ENCODE peak calls at places on chromosomes 3 and 15, in ten cellular contexts. P is GM23338; F is fibroblast of lung; A is body of pancreas; N is CD8-positive, alpha-beta T cell; J is mesendoderm; R is psoas muscle; Q is heart left ventricle; S is CD8-positive, alpha-beta memory T cell; T is heart right ventricle. D is an unnamed sample.
A peak's percentile ranks its signal among the peaks of the same experiment; 100 is the strongest.

GRCh38 chr3:10330319-10330718 is 9.4 kb upstream of the SEC13 start:
- DNase-seq in P (no peak), F (no peak), A (no peak), N (no peak), J (no peak), R (no peak), Q (no peak), S (no peak), T (no peak), D (no peak)

GRCh38 chr3:157089455-157090221 is 70.3 kb downstream of the CCNL1 start:
- DNase-seq in P (peak; percentile 19), F (no peak), A (peak; percentile 52), N (no peak), J (peak; percentile 27), R (no peak), Q (peak; percentile 63), S (peak; percentile 7), T (peak; percentile 68), D (no peak)

GRCh38 chr3:14152963-14153355 is 25.4 kb downstream of the XPC start:
- DNase-seq in P (no peak), F (no peak), A (no peak), N (no peak), J (no peak), R (no peak), Q (no peak), S (no peak), T (no peak), D (no peak)

GRCh38 chr3:161413127-161413854 is 42.0 kb upstream of the SPTSSB start:
- DNase-seq in P (no peak), F (peak; percentile 60), A (peak; percentile 78), N (no peak), J (peak; percentile 11), R (peak; percentile 29), Q (peak; percentile 66), S (no peak), T (peak; percentile 75), D (peak; percentile 56)

GRCh38 chr15:100095896-100096600 is 245.7 kb downstream of the ADAMTS17 start:
- DNase-seq in P (no peak), F (no peak), A (no peak), N (no peak), J (no peak), R (no peak), Q (no peak), S (no peak), T (no peak), D (no peak)

GRCh38 chr3:111200027-111200426 is 128.4 kb downstream of the NECTIN3 start:
- DNase-seq in P (peak; percentile 20), F (no peak), A (no peak), N (no peak), J (peak; percentile 8), R (no peak), Q (no peak), S (no peak), T (no peak), D (no peak)

GRCh38 chr15:88419830-88420229 is 47.4 kb downstream of the MRPL46 start:
- DNase-seq in P (no peak), F (no peak), A (no peak), N (no peak), J (no peak), R (no peak), Q (no peak), S (no peak), T (no peak), D (no peak)

GRCh38 chr15:57235865-57236264 is 140.4 kb upstream of the CGNL1 start:
- DNase-seq in P (peak; percentile 67), F (peak; percentile 88), A (no peak), N (no peak), J (peak; percentile 61), R (no peak), Q (no peak), S (no peak), T (no peak), D (no peak)

GRCh38 chr15:83398591-83398990 is 48.5 kb upstream of the SH3GL3 start:
- DNase-seq in P (no peak), F (peak; percentile 5), A (no peak), N (no peak), J (no peak), R (no peak), Q (no peak), S (no peak), T (no peak), D (no peak)

GRCh38 chr15:57559875-57560274 is 31.8 kb upstream of the MYZAP start:
- DNase-seq in P (peak; percentile 81), F (peak; percentile 40), A (peak; percentile 87), N (peak; percentile 51), J (peak; percentile 71), R (peak; percentile 57), Q (peak; percentile 66), S (peak; percentile 43), T (peak; percentile 59), D (peak; percentile 62)

GRCh38 chr3:184099806-184100686 is 3.2 kb downstream of the HTR3E start:
- DNase-seq in P (no peak), F (no peak), A (no peak), N (no peak), J (no peak), R (no peak), Q (no peak), S (no peak), T (no peak), D (no peak)

GRCh38 chr3:192482809-192483208 is 244.5 kb downstream of the FGF12 start:
- DNase-seq in P (no peak), F (no peak), A (no peak), N (no peak), J (no peak), R (no peak), Q (no peak), S (no peak), T (no peak), D (no peak)

GRCh38 chr3:43817825-43818224 is 127.1 kb downstream of the ABHD5 start:
- DNase-seq in P (no peak), F (no peak), A (no peak), N (no peak), J (no peak), R (no peak), Q (no peak), S (no peak), T (no peak), D (no peak)

GRCh38 chr3:194748229-194748628 is 62.5 kb downstream of the FAM43A start:
- DNase-seq in P (peak; percentile 53), F (no peak), A (no peak), N (no peak), J (no peak), R (no peak), Q (no peak), S (no peak), T (no peak), D (no peak)

GRCh38 chr15:75112278-75112847 is 89.0 kb downstream of the PPCDC start:
- DNase-seq in P (no peak), F (no peak), A (no peak), N (no peak), J (no peak), R (no peak), Q (no peak), S (no peak), T (no peak), D (no peak)

GRCh38 chr3:36911990-36912804 is 32.7 kb downstream of the TRANK1 start:
- DNase-seq in P (no peak), F (peak; percentile 90), A (no peak), N (peak; percentile 50), J (no peak), R (no peak), Q (no peak), S (peak; percentile 4), T (no peak), D (no peak)

GRCh38 chr3:30227571-30228301 is 378.7 kb upstream of the TGFBR2 start:
- DNase-seq in P (no peak), F (peak; percentile 93), A (no peak), N (no peak), J (no peak), R (no peak), Q (no peak), S (no peak), T (peak; percentile 12), D (no peak)

GRCh38 chr15:65154720-65155119 is 21.1 kb upstream of the PDCD7 start:
- DNase-seq in P (no peak), F (no peak), A (no peak), N (no peak), J (no peak), R (no peak), Q (no peak), S (no peak), T (no peak), D (no peak)

GRCh38 chr3:142053244-142053643 is 96.1 kb downstream of the TFDP2 start:
- DNase-seq in P (no peak), F (no peak), A (no peak), N (no peak), J (no peak), R (no peak), Q (no peak), S (no peak), T (no peak), D (no peak)
- H3K4me1 ChIP-seq in P (no peaks in the 10 kb centered on the region), F (no peaks in the 10 kb centered on the region), A (no peaks in the 10 kb centered on the region), N (no peaks in the 10 kb centered on the region), J (no peaks in the 10 kb centered on the region), R (no peaks in the 10 kb centered on the region), Q (no peaks in the 10 kb centered on the region), S (no peaks in the 10 kb centered on the region), T (no peaks in the 10 kb centered on the region), D (no peaks in the 10 kb centered on the region)

DNA sequence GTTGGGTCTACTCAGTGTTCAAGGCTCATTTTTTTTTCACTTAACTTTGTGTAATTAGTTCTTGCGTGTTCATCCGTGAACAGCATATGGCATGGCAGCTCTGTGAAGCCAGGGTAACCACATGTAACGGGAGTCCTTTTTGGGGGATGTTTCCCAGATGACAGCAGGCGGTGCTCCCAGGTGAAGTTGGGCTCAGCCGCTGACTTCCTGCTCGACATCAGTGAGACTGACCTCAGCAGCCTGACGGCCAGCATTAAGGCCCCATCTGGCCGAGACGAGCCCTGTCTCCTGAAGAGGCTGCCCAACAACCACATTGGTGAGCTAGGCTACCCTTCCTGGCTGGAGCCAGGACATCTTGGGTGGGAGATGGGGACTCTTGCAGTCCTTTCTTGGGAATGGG is 62.7 kb downstream of the DNASE1L3 start:
- DNase-seq in P (no peak), F (no peak), A (no peak), N (no peak), J (no peak), R (no peak), Q (no peak), S (no peak), T (no peak), D (no peak)
- H3K36me3 ChIP-seq in P (peaks cover 46% of the 10 kb centered on the region), F (peaks cover 22% of the 10 kb centered on the region), A (peaks cover 35% of the 10 kb centered on the region), N (peaks cover 35% of the 10 kb centered on the region), J (peaks cover 13% of the 10 kb centered on the region), R (peaks cover 21% of the 10 kb centered on the region), Q (peaks cover 94% of the 10 kb centered on the region), S (peaks cover 41% of the 10 kb centered on the region), T (peaks cover 62% of the 10 kb centered on the region), D (peaks cover 5% of the 10 kb centered on the region)

DNA sequence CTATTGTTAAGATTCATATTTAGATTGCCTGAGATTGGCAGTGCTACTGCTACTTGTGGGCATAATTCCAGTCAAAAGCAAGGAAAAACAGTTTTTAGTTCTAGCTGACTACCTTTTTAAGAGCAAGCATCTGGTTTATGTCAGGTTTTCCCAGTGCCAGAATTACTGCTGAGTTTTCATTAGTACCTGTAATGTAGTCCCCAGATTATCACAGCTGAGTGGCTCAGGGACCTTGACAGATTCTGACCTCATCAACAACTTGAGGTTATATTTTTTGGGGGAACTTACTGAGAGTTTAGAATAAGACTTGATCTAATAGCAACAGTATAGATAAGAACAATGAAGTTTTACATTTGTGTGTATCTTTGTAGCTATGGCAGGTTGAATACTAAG is 31.0 kb downstream of the NXPE3 start:
- DNase-seq in P (no peak), F (no peak), A (no peak), N (no peak), J (no peak), R (no peak), Q (no peak), S (no peak), T (no peak), D (no peak)
- H3K27ac ChIP-seq in P (no peak overlapping the region), F (no peak overlapping the region), A (no peak overlapping the region), N (no peak overlapping the region), J (no peak overlapping the region), R (no peak overlapping the region), Q (no peak overlapping the region), S (no peak overlapping the region), T (no peak overlapping the region), D (peak overlapping the region; percentile 44)

GRCh38 chr15:89852342-89853005 is 37.8 kb upstream of the ANPEP start:
- DNase-seq in P (no peak), F (no peak), A (no peak), N (no peak), J (no peak), R (no peak), Q (no peak), S (no peak), T (no peak), D (no peak)
- H3K4me1 ChIP-seq in P (no peaks in the 10 kb centered on the region), F (peaks cover 13% of the 10 kb centered on the region), A (peaks cover 45% of the 10 kb centered on the region), N (no peaks in the 10 kb centered on the region), J (no peaks in the 10 kb centered on the region), R (peaks cover 10% of the 10 kb centered on the region), Q (no peaks in the 10 kb centered on the region), S (no peaks in the 10 kb centered on the region), T (peaks cover 10% of the 10 kb centered on the region), D (no peaks in the 10 kb centered on the region)